ENCODE peak calls at places on chromosomes 7 and 10, in seven cellular contexts. Z is sigmoid colon, J is neural crest cell, W is AG04450, E is neural progenitor cell, F is HFF-Myc, U is type B pancreatic cell. X is an unnamed sample.

GRCh38 chr10:22477365-22478287 is 132.3 kb downstream of the SPAG6 start:
- DNase-seq in Z (no peak), J (peak), W (no peak), E (peak), F (no peak), U (no peak), X (no peak)

GRCh38 chr7:80922254-80923049 is 3.6 kb upstream of the SEMA3C start:
- DNase-seq in Z (no peak), J (no peak), W (no peak), E (no peak), F (no peak), U (no peak), X (peak)

GRCh38 chr10:26555719-26556368 is 117.7 kb downstream of the APBB1IP start:
- DNase-seq in Z (peak), J (no peak), W (no peak), E (no peak), F (no peak), U (no peak), X (peak)

GRCh38 chr10:104329754-104330153 is 8.5 kb downstream of the ITPRIP start:
- DNase-seq in Z (peak), J (no peak), W (no peak), E (no peak), F (no peak), U (no peak), X (no peak)

GRCh38 chr7:51280156-51280555 is 36.5 kb downstream of the COBL start:
- DNase-seq in Z (no peak), J (no peak), W (no peak), E (no peak), F (no peak), U (no peak), X (no peak)

GRCh38 chr10:31749293-31749692 is 179.3 kb downstream of the ARHGAP12 start:
- DNase-seq in Z (no peak), J (peak), W (no peak), E (no peak), F (no peak), U (no peak), X (no peak)

GRCh38 chr10:74011762-74012161 is 13.8 kb downstream of the VCL start:
- DNase-seq in Z (no peak), J (no peak), W (peak), E (peak), F (no peak), U (no peak), X (peak)

GRCh38 chr10:93816123-93816747 is 58.5 kb downstream of the LGI1 start:
- DNase-seq in Z (peak), J (peak), W (peak), E (peak), F (no peak), U (no peak), X (peak)

GRCh38 chr7:106180721-106181120 is 68.6 kb upstream of the SYPL1 start:
- DNase-seq in Z (no peak), J (no peak), W (no peak), E (no peak), F (no peak), U (no peak), X (no peak)

GRCh38 chr10:33008499-33009243 is 50.6 kb upstream of the ITGB1 start:
- DNase-seq in Z (peak), J (peak), W (peak), E (peak), F (peak), U (no peak), X (peak)

GRCh38 chr7:92988051-92988450 is 129.7 kb downstream of the SAMD9 start:
- DNase-seq in Z (no peak), J (no peak), W (no peak), E (peak), F (peak), U (no peak), X (peak)
- TF ChIP-seq CTCF in Z (no peak), J (peak), W (peak), E (peak), F (peak), U (peak), X (no peak)

DNA sequence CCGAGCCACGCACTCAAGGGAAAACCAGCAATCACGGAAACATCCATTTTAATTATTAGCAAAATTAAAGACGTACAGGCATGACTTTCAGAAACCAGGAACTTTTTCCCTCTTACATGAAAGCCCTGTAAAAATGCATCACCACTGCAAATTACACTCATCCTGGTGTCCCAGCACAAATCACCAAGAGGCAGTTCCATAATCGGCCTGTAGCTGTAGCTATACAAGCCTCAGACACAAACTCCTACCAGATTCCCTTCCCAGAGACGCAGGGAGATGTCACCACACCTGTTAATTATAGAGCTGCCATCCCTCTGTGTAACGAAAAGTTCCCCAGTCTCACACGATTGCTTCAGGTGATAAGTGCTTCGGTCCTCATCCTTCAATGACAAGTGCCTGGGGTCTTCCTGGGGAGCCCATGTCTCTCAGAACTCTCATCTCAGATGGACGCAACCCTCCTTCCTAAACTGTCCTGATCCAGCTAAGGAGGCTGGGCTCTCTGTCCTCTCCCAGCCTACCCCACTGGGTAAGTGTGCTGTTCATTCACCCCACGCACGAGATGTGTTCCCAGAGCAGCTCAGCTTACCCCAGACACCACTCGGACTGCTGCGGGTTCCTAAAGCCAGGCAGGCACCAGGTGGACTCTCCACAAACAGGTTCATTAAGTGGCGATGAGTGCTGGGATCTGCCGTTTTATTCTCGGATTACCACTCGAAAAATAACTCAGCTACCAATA is 5.9 kb downstream of the FGFR2 start:
- DNase-seq in Z (peak), J (no peak), W (no peak), E (no peak), F (no peak), U (no peak), X (no peak)
- TF ChIP-seq CTCF in Z (no peak), J (peak), W (no peak), E (peak), F (no peak), U (peak), X (peak)

GRCh38 chr10:50561816-50562215 is 61.9 kb downstream of the SGMS1 start:
- DNase-seq in Z (no peak), J (no peak), W (no peak), E (no peak), F (no peak), U (no peak), X (no peak)
- TF ChIP-seq CTCF in Z (peak), J (peak), W (peak), E (peak), F (peak), U (peak), X (peak)

GRCh38 chr10:111347386-111348005 is 270.7 kb downstream of the ADRA2A start:
- DNase-seq in Z (no peak), J (no peak), W (no peak), E (no peak), F (no peak), U (no peak), X (peak)

GRCh38 chr10:111348049-111348448 is 271.2 kb downstream of the ADRA2A start:
- DNase-seq in Z (no peak), J (no peak), W (no peak), E (no peak), F (no peak), U (no peak), X (no peak)

DNA sequence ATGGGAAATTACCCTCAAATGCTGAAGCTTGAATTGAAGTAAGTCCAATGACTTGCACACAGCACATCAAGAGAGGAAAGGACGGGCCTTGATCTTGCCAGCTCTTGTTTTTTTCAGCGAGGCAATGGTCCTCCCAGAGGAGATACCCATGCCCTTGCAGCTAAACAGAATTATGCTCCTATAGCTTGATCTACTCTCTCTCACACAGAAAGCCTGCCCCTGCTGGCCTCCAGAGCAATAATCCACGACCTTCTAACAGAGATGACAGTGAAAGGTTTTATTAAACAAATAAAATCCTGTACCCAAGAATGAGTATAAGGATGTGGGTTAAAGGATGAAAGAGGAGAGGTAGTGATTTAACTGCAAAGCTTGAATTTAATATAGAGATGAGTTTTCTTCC is 268.0 kb downstream of the ADRA2A start:
- DNase-seq in Z (no peak), J (no peak), W (no peak), E (no peak), F (no peak), U (no peak), X (no peak)
- TF ChIP-seq CTCF in Z (no peak), J (peak), W (no peak), E (peak), F (no peak), U (peak), X (no peak)

X was measured in Calu3.